ENCODE peak calls at places on chromosomes 5 and 9, in six cellular contexts. O, R, Y, S, N and G are unnamed samples.

GRCh38 chr5:10401499-10401898 is 40.2 kb upstream of the ROPN1L start:
- DNase-seq in S (no peak), R (no peak), N (no peak), O (no peak), Y (no peak), G (no peak)

GRCh38 chr9:133359420-133360175 is 3.2 kb downstream of the SURF2 start:
- DNase-seq in R (peak), N (no peak), O (no peak), S (no peak), Y (no peak), G (no peak)

GRCh38 chr5:87127426-87127825 is 140.3 kb upstream of the RASA1 start:
- DNase-seq in R (no peak), N (peak), S (no peak), O (no peak), Y (no peak), G (no peak)

GRCh38 chr5:146426853-146427618 is 20.1 kb upstream of the TCERG1 start:
- DNase-seq in S (no peak), Y (no peak), O (no peak), R (peak), N (peak), G (no peak)

GRCh38 chr9:91234523-91234922 is 127.2 kb downstream of the AUH start:
- DNase-seq in Y (no peak), O (no peak), N (no peak), R (no peak), S (no peak), G (no peak)

GRCh38 chr5:171736976-171737848 is 48.4 kb upstream of the SMIM23 start:
- DNase-seq in R (no peak), N (peak), Y (no peak), S (no peak), O (no peak), G (no peak)

GRCh38 chr5:139807647-139808030 is 12.0 kb downstream of the PSD2 start:
- DNase-seq in S (no peak), R (no peak), Y (no peak), N (no peak), O (no peak), G (no peak)

GRCh38 chr5:172901012-172901780 is 58.0 kb upstream of the RPL26L1 start:
- DNase-seq in R (no peak), O (no peak), Y (no peak), S (no peak), N (no peak), G (no peak)

GRCh38 chr5:77168884-77169254 is 41.6 kb upstream of the PDE8B start:
- DNase-seq in Y (peak), S (no peak), O (no peak), N (no peak), R (peak), G (no peak)

GRCh38 chr5:145471831-145472616 is 363.1 kb downstream of the PRELID2 start:
- DNase-seq in O (no peak), Y (no peak), S (no peak), R (no peak), N (no peak), G (no peak)

GRCh38 chr5:78984020-78984610 is 995 bp downstream of the ARSB start:
- DNase-seq in R (no peak), Y (no peak), N (no peak), S (no peak), O (no peak), G (no peak)